ENCODE peak calls at places on chromosome 5, in nine cellular contexts. One of them, this sample, is unnamed.

GRCh38 chr5:66757219-66757833 is 161.1 kb downstream of the MAST4 start:
- DNase-seq in CD4-positive, alpha-beta memory T cell: peak; percentile 14
- DNase-seq in CD8-positive, alpha-beta memory T cell: no peak
- DNase-seq in heart right ventricle: peak; percentile 54
- DNase-seq in osteoblast: no peak
- DNase-seq in IMR-90: peak; percentile 44
- DNase-seq in testis: peak; percentile 86
- DNase-seq in CD8-positive, alpha-beta T cell: no peak
- DNase-seq in mesendoderm: peak; percentile 44
- DNase-seq in this sample: no peak

GRCh38 chr5:158886957-158887356 is 212.8 kb downstream of the EBF1 start:
- DNase-seq in CD8-positive, alpha-beta memory T cell: no peak
- DNase-seq in heart right ventricle: no peak
- DNase-seq in testis: no peak
- DNase-seq in mesendoderm: no peak
- DNase-seq in IMR-90: no peak
- DNase-seq in osteoblast: no peak
- DNase-seq in CD4-positive, alpha-beta memory T cell: no peak
- DNase-seq in CD8-positive, alpha-beta T cell: no peak
- DNase-seq in this sample: no peak

GRCh38 chr5:91280942-91281269 is 102.2 kb downstream of the ARRDC3 start:
- DNase-seq in CD8-positive, alpha-beta memory T cell: no peak
- DNase-seq in testis: no peak
- DNase-seq in mesendoderm: no peak
- DNase-seq in CD8-positive, alpha-beta T cell: no peak
- DNase-seq in IMR-90: no peak
- DNase-seq in CD4-positive, alpha-beta memory T cell: no peak
- DNase-seq in heart right ventricle: no peak
- DNase-seq in osteoblast: no peak
- DNase-seq in this sample: no peak

GRCh38 chr5:119356384-119357188 is 767 bp downstream of the TNFAIP8 start:
- DNase-seq in IMR-90: no peak
- DNase-seq in CD4-positive, alpha-beta memory T cell: no peak
- DNase-seq in CD8-positive, alpha-beta T cell: no peak
- DNase-seq in heart right ventricle: no peak
- DNase-seq in CD8-positive, alpha-beta memory T cell: no peak
- DNase-seq in testis: no peak
- DNase-seq in osteoblast: no peak
- DNase-seq in mesendoderm: no peak
- DNase-seq in this sample: no peak

GRCh38 chr5:606526-607399 is 5.4 kb upstream of the CEP72 start:
- DNase-seq in testis: no peak
- DNase-seq in mesendoderm: no peak
- DNase-seq in IMR-90: no peak
- DNase-seq in heart right ventricle: no peak
- DNase-seq in CD4-positive, alpha-beta memory T cell: no peak
- DNase-seq in osteoblast: peak; percentile 58
- DNase-seq in CD8-positive, alpha-beta memory T cell: no peak
- DNase-seq in CD8-positive, alpha-beta T cell: no peak
- DNase-seq in this sample: no peak

GRCh38 chr5:57298985-57299491 is 125.2 kb downstream of the GPBP1 start:
- DNase-seq in heart right ventricle: peak; percentile 68
- DNase-seq in testis: peak; percentile 31
- DNase-seq in osteoblast: no peak
- DNase-seq in CD8-positive, alpha-beta T cell: no peak
- DNase-seq in IMR-90: peak; percentile 86
- DNase-seq in CD4-positive, alpha-beta memory T cell: peak; percentile 77
- DNase-seq in CD8-positive, alpha-beta memory T cell: no peak
- DNase-seq in mesendoderm: peak; percentile 72
- DNase-seq in this sample: peak; percentile 15

GRCh38 chr5:154220625-154221024 is 30.1 kb downstream of the GALNT10 start:
- DNase-seq in CD8-positive, alpha-beta memory T cell: no peak
- DNase-seq in mesendoderm: no peak
- DNase-seq in osteoblast: no peak
- DNase-seq in heart right ventricle: no peak
- DNase-seq in testis: no peak
- DNase-seq in CD4-positive, alpha-beta memory T cell: no peak
- DNase-seq in IMR-90: peak; percentile 86
- DNase-seq in CD8-positive, alpha-beta T cell: no peak
- DNase-seq in this sample: no peak

GRCh38 chr5:8570529-8570928 is 701.6 kb downstream of the MTRR start:
- DNase-seq in IMR-90: no peak
- DNase-seq in mesendoderm: no peak
- DNase-seq in heart right ventricle: no peak
- DNase-seq in CD8-positive, alpha-beta T cell: no peak
- DNase-seq in CD4-positive, alpha-beta memory T cell: no peak
- DNase-seq in CD8-positive, alpha-beta memory T cell: no peak
- DNase-seq in osteoblast: no peak
- DNase-seq in testis: no peak
- DNase-seq in this sample: no peak

GRCh38 chr5:98705841-98706240 is 67.6 kb upstream of the RGMB start:
- DNase-seq in CD8-positive, alpha-beta memory T cell: no peak
- DNase-seq in CD4-positive, alpha-beta memory T cell: no peak
- DNase-seq in IMR-90: peak; percentile 49
- DNase-seq in testis: no peak
- DNase-seq in mesendoderm: no peak
- DNase-seq in heart right ventricle: no peak
- DNase-seq in CD8-positive, alpha-beta T cell: no peak
- DNase-seq in osteoblast: no peak
- DNase-seq in this sample: no peak

GRCh38 chr5:107542428-107542827 is 128.3 kb downstream of the EFNA5 start:
- DNase-seq in osteoblast: peak; percentile 73
- DNase-seq in CD8-positive, alpha-beta memory T cell: no peak
- DNase-seq in mesendoderm: no peak
- DNase-seq in CD8-positive, alpha-beta T cell: no peak
- DNase-seq in heart right ventricle: peak; percentile 40
- DNase-seq in IMR-90: peak; percentile 64
- DNase-seq in testis: peak; percentile 23
- DNase-seq in CD4-positive, alpha-beta memory T cell: no peak
- DNase-seq in this sample: no peak

GRCh38 chr5:113489299-113489698 is 1.0 kb upstream of the MCC start:
- DNase-seq in osteoblast: peak; percentile 97
- DNase-seq in CD8-positive, alpha-beta memory T cell: no peak
- DNase-seq in testis: no peak
- DNase-seq in CD4-positive, alpha-beta memory T cell: peak; percentile 15
- DNase-seq in mesendoderm: no peak
- DNase-seq in heart right ventricle: no peak
- DNase-seq in CD8-positive, alpha-beta T cell: no peak
- DNase-seq in IMR-90: peak; percentile 99
- DNase-seq in this sample: no peak

GRCh38 chr5:14173419-14174234 is 30.5 kb downstream of the TRIO start:
- DNase-seq in mesendoderm: no peak
- DNase-seq in CD8-positive, alpha-beta memory T cell: no peak
- DNase-seq in CD8-positive, alpha-beta T cell: no peak
- DNase-seq in heart right ventricle: no peak
- DNase-seq in osteoblast: no peak
- DNase-seq in CD4-positive, alpha-beta memory T cell: no peak
- DNase-seq in IMR-90: no peak
- DNase-seq in testis: no peak
- DNase-seq in this sample: no peak

GRCh38 chr5:108642170-108642906 is 105.4 kb upstream of the FER start:
- DNase-seq in CD8-positive, alpha-beta T cell: peak; percentile 12
- DNase-seq in testis: peak; percentile 69
- DNase-seq in CD8-positive, alpha-beta memory T cell: no peak
- DNase-seq in osteoblast: peak; percentile 58
- DNase-seq in mesendoderm: peak; percentile 93
- DNase-seq in CD4-positive, alpha-beta memory T cell: peak; percentile 43
- DNase-seq in heart right ventricle: peak; percentile 69
- DNase-seq in IMR-90: peak; percentile 69
- DNase-seq in this sample: peak; percentile 49

GRCh38 chr5:83095973-83096539 is 18.7 kb downstream of the XRCC4 start:
- DNase-seq in osteoblast: peak; percentile 86
- DNase-seq in IMR-90: peak; percentile 88
- DNase-seq in CD8-positive, alpha-beta T cell: no peak
- DNase-seq in testis: no peak
- DNase-seq in CD4-positive, alpha-beta memory T cell: no peak
- DNase-seq in CD8-positive, alpha-beta memory T cell: no peak
- DNase-seq in mesendoderm: peak; percentile 53
- DNase-seq in heart right ventricle: no peak
- DNase-seq in this sample: no peak

GRCh38 chr5:33685873-33686550 is 205.8 kb downstream of the ADAMTS12 start:
- DNase-seq in testis: no peak
- DNase-seq in CD8-positive, alpha-beta memory T cell: no peak
- DNase-seq in IMR-90: no peak
- DNase-seq in CD4-positive, alpha-beta memory T cell: no peak
- DNase-seq in CD8-positive, alpha-beta T cell: no peak
- DNase-seq in mesendoderm: peak; percentile 71
- DNase-seq in osteoblast: no peak
- DNase-seq in heart right ventricle: no peak
- DNase-seq in this sample: peak; percentile 32

GRCh38 chr5:75362474-75362975 is 25.5 kb downstream of the HMGCR start:
- DNase-seq in IMR-90: no peak
- DNase-seq in CD8-positive, alpha-beta memory T cell: no peak
- DNase-seq in CD8-positive, alpha-beta T cell: no peak
- DNase-seq in testis: no peak
- DNase-seq in CD4-positive, alpha-beta memory T cell: no peak
- DNase-seq in osteoblast: no peak
- DNase-seq in mesendoderm: no peak
- DNase-seq in heart right ventricle: no peak
- DNase-seq in this sample: no peak
- H3K36me3 ChIP-seq in IMR-90: peaks cover 15% of the 10 kb centered on the region
- H3K36me3 ChIP-seq in CD8-positive, alpha-beta memory T cell: peaks cover 16% of the 10 kb centered on the region
- H3K36me3 ChIP-seq in CD8-positive, alpha-beta T cell: peaks cover 21% of the 10 kb centered on the region
- H3K36me3 ChIP-seq in testis: no peaks in the 10 kb centered on the region
- H3K36me3 ChIP-seq in CD4-positive, alpha-beta memory T cell: peaks cover 14% of the 10 kb centered on the region
- H3K36me3 ChIP-seq in osteoblast: peaks cover 40% of the 10 kb centered on the region
- H3K36me3 ChIP-seq in mesendoderm: peaks cover 12% of the 10 kb centered on the region
- H3K36me3 ChIP-seq in heart right ventricle: peaks cover 22% of the 10 kb centered on the region
- H3K36me3 ChIP-seq in this sample: peaks cover 24% of the 10 kb centered on the region

DNA sequence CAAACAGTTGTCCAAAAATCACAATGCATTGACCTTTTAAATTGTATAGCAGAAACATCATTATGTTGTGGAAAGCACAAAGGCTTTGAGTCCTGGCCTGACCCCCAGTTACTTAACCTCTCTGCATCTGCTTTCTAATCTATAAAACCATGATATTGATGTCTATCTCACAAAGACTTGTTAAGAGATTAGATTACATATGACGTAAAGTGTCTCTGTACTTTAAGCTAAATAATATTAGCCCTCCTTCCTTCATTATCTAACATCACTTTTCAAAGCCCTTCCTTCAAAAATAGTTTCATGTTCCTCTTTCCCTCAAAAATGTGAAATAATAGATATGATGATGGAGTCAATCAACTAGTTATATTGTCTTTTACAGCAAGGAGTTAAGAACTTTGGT is 3.4 kb downstream of the ADAMTS6 start:
- DNase-seq in heart right ventricle: no peak
- DNase-seq in mesendoderm: no peak
- DNase-seq in CD4-positive, alpha-beta memory T cell: no peak
- DNase-seq in CD8-positive, alpha-beta memory T cell: no peak
- DNase-seq in IMR-90: no peak
- DNase-seq in osteoblast: no peak
- DNase-seq in testis: no peak
- DNase-seq in CD8-positive, alpha-beta T cell: no peak
- DNase-seq in this sample: no peak
- H3K4me3 ChIP-seq in heart right ventricle: no peak overlapping the region
- H3K4me3 ChIP-seq in mesendoderm: no peak overlapping the region
- H3K4me3 ChIP-seq in CD4-positive, alpha-beta memory T cell: no peak overlapping the region
- H3K4me3 ChIP-seq in CD8-positive, alpha-beta memory T cell: no peak overlapping the region
- H3K4me3 ChIP-seq in IMR-90: peak overlapping the region; percentile 88
- H3K4me3 ChIP-seq in osteoblast: peak overlapping the region; percentile 82
- H3K4me3 ChIP-seq in testis: no peak overlapping the region
- H3K4me3 ChIP-seq in CD8-positive, alpha-beta T cell: no peak overlapping the region
- H3K4me3 ChIP-seq in this sample: no peak overlapping the region

GRCh38 chr5:171868236-171868635 is 82.6 kb downstream of the SMIM23 start:
- DNase-seq in testis: no peak
- DNase-seq in CD8-positive, alpha-beta memory T cell: no peak
- DNase-seq in osteoblast: no peak
- DNase-seq in IMR-90: no peak
- DNase-seq in heart right ventricle: no peak
- DNase-seq in mesendoderm: no peak
- DNase-seq in CD4-positive, alpha-beta memory T cell: no peak
- DNase-seq in CD8-positive, alpha-beta T cell: no peak
- DNase-seq in this sample: no peak
- H3K36me3 ChIP-seq in testis: no peaks in the 10 kb centered on the region
- H3K36me3 ChIP-seq in CD8-positive, alpha-beta memory T cell: peaks cover 17% of the 10 kb centered on the region
- H3K36me3 ChIP-seq in osteoblast: peaks cover 18% of the 10 kb centered on the region
- H3K36me3 ChIP-seq in IMR-90: peaks cover 14% of the 10 kb centered on the region
- H3K36me3 ChIP-seq in heart right ventricle: peaks cover 30% of the 10 kb centered on the region
- H3K36me3 ChIP-seq in mesendoderm: peaks cover 2% of the 10 kb centered on the region
- H3K36me3 ChIP-seq in CD4-positive, alpha-beta memory T cell: peaks cover 36% of the 10 kb centered on the region
- H3K36me3 ChIP-seq in CD8-positive, alpha-beta T cell: peaks cover 25% of the 10 kb centered on the region
- H3K36me3 ChIP-seq in this sample: peaks cover 18% of the 10 kb centered on the region

GRCh38 chr5:179264641-179265528 is 80.4 kb downstream of the ADAMTS2 start:
- DNase-seq in osteoblast: peak; percentile 66
- DNase-seq in CD4-positive, alpha-beta memory T cell: no peak
- DNase-seq in IMR-90: no peak
- DNase-seq in heart right ventricle: no peak
- DNase-seq in mesendoderm: no peak
- DNase-seq in testis: peak; percentile 14
- DNase-seq in CD8-positive, alpha-beta T cell: no peak
- DNase-seq in CD8-positive, alpha-beta memory T cell: no peak
- DNase-seq in this sample: peak; percentile 78

GRCh38 chr5:179267071-179267670 is 78.1 kb downstream of the ADAMTS2 start:
- DNase-seq in testis: peak; percentile 80
- DNase-seq in CD8-positive, alpha-beta memory T cell: no peak
- DNase-seq in IMR-90: no peak
- DNase-seq in CD8-positive, alpha-beta T cell: no peak
- DNase-seq in osteoblast: peak; percentile 86
- DNase-seq in mesendoderm: peak; percentile 27
- DNase-seq in heart right ventricle: no peak
- DNase-seq in CD4-positive, alpha-beta memory T cell: no peak
- DNase-seq in this sample: peak; percentile 81

GRCh38 chr5:179265529-179266290 is 79.6 kb downstream of the ADAMTS2 start:
- DNase-seq in IMR-90: peak; percentile 99
- DNase-seq in mesendoderm: peak; percentile 56
- DNase-seq in CD4-positive, alpha-beta memory T cell: no peak
- DNase-seq in osteoblast: peak; percentile 99
- DNase-seq in CD8-positive, alpha-beta memory T cell: no peak
- DNase-seq in heart right ventricle: peak; percentile 87
- DNase-seq in testis: peak; percentile 92
- DNase-seq in CD8-positive, alpha-beta T cell: no peak
- DNase-seq in this sample: peak; percentile 80

GRCh38 chr5:179267671-179268071 is 77.6 kb downstream of the ADAMTS2 start:
- DNase-seq in heart right ventricle: no peak
- DNase-seq in CD8-positive, alpha-beta memory T cell: no peak
- DNase-seq in mesendoderm: no peak
- DNase-seq in IMR-90: no peak
- DNase-seq in testis: no peak
- DNase-seq in osteoblast: no peak
- DNase-seq in CD4-positive, alpha-beta memory T cell: no peak
- DNase-seq in CD8-positive, alpha-beta T cell: no peak
- DNase-seq in this sample: no peak

DNA sequence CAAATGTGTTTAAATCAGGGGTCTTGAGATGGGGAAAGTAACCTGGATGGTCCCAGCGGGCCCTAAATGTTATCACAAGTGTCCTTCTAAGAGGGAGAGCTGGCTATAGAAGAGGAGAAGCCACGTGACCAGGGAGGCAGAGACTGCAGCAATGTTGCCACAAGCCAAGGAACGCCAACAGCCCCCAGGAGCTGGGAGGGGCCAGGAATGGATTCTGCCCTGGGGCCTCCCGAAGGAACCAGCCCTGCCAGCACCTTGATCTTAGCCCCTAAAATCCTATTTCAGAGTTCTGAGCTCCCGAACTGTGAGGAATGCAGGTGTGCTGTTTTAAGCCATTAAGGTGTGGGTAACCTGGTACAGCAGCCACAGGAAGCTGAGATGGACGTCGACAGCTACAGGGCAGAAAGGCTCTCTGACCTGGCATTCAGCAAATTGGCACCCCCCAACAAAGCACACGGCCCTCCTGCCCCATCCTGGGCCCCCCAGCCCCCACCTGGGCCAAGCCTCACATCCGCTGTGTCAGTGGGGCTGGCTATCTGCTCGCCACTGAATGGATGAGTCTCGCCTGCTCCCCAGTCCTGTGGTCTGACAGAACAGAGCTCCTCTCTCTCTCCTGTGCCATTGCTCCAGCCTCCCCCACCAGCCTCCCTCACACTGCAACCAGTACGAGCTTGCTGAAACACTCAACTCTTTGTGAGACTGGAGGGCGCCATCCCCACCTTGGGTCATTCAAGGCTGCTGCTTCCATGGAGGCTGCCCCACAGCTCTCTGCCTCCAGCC is 78.8 kb downstream of the ADAMTS2 start:
- DNase-seq in IMR-90: no peak
- DNase-seq in CD4-positive, alpha-beta memory T cell: no peak
- DNase-seq in CD8-positive, alpha-beta memory T cell: no peak
- DNase-seq in CD8-positive, alpha-beta T cell: no peak
- DNase-seq in heart right ventricle: no peak
- DNase-seq in osteoblast: peak; percentile 89
- DNase-seq in mesendoderm: no peak
- DNase-seq in testis: peak; percentile 79
- DNase-seq in this sample: no peak
- H3K4me3 ChIP-seq in IMR-90: no peak overlapping the region
- H3K4me3 ChIP-seq in CD4-positive, alpha-beta memory T cell: no peak overlapping the region
- H3K4me3 ChIP-seq in CD8-positive, alpha-beta memory T cell: no peak overlapping the region
- H3K4me3 ChIP-seq in CD8-positive, alpha-beta T cell: no peak overlapping the region
- H3K4me3 ChIP-seq in heart right ventricle: no peak overlapping the region
- H3K4me3 ChIP-seq in osteoblast: no peak overlapping the region
- H3K4me3 ChIP-seq in mesendoderm: no peak overlapping the region
- H3K4me3 ChIP-seq in testis: no peak overlapping the region
- H3K4me3 ChIP-seq in this sample: no peak overlapping the region